ENCODE peak calls at places on chromosomes 6 and 20, in five cellular contexts. W is cardiac septum, N is kidney glomerular epithelial cell, R is ovary, P is AG08395. Y is an unnamed sample.

GRCh38 chr6:5143625-5144311 is 58.6 kb downstream of the PPP1R3G start:
- DNase-seq in W (peak; percentile 89), N (peak; percentile 52), R (peak; percentile 67), P (peak; percentile 79), Y (peak; percentile 51)

GRCh38 chr20:59525500-59526241 is 78.7 kb upstream of the PHACTR3 start:
- DNase-seq in W (no peak), N (peak; percentile 38), R (no peak), P (peak; percentile 69), Y (peak; percentile 50)

GRCh38 chr20:57513199-57513598 is 11.7 kb downstream of the CTCFL start:
- DNase-seq in W (no peak), N (no peak), R (no peak), P (no peak), Y (no peak)

GRCh38 chr6:76684881-76685280 is 612.4 kb upstream of the IMPG1 start:
- DNase-seq in W (no peak), N (no peak), R (no peak), P (no peak), Y (no peak)

GRCh38 chr6:142373268-142374089 is 71.7 kb downstream of the ADGRG6 start:
- DNase-seq in W (no peak), N (peak; percentile 49), R (no peak), P (peak; percentile 44), Y (no peak)

GRCh38 chr6:53731906-53732636 is 62.7 kb upstream of the LRRC1 start:
- DNase-seq in W (no peak), N (no peak), R (no peak), P (no peak), Y (no peak)

GRCh38 chr6:82080767-82081166 is 166.8 kb downstream of the IBTK start:
- DNase-seq in W (no peak), N (no peak), R (no peak), P (no peak), Y (no peak)

GRCh38 chr6:1438471-1438881 is 49.1 kb downstream of the FOXF2 start:
- DNase-seq in W (no peak), N (no peak), R (no peak), P (no peak), Y (no peak)

GRCh38 chr6:44045672-44046015 is 81.6 kb downstream of the MRPL14 start:
- DNase-seq in W (peak; percentile 87), N (no peak), R (no peak), P (no peak), Y (no peak)

GRCh38 chr6:96466149-96466863 is 55.3 kb upstream of the UFL1 start:
- DNase-seq in W (no peak), N (no peak), R (no peak), P (no peak), Y (no peak)

GRCh38 chr6:131212024-131212423 is 76.8 kb downstream of the AKAP7 start:
- DNase-seq in W (no peak), N (no peak), R (no peak), P (no peak), Y (no peak)

GRCh38 chr20:35773154-35773751 is 1.4 kb downstream of the PHF20 start:
- DNase-seq in W (peak; percentile 76), N (no peak), R (no peak), P (no peak), Y (no peak)

GRCh38 chr20:12395404-12396159 is 477.9 kb downstream of the BTBD3 start:
- DNase-seq in W (no peak), N (peak; percentile 54), R (no peak), P (no peak), Y (no peak)

GRCh38 chr6:163392533-163392932 is 22.0 kb upstream of the QKI start:
- DNase-seq in W (no peak), N (peak; percentile 23), R (no peak), P (peak; percentile 38), Y (no peak)

GRCh38 chr6:169766232-169766631 is 14.8 kb downstream of the ERMARD start:
- DNase-seq in W (no peak), N (no peak), R (no peak), P (no peak), Y (no peak)

GRCh38 chr20:24773751-24774201 is 175.3 kb upstream of the CST7 start:
- DNase-seq in W (no peak), N (peak; percentile 79), R (no peak), P (peak; percentile 75), Y (peak; percentile 74)

GRCh38 chr6:117288083-117288715 is 22.8 kb downstream of the VGLL2 start:
- DNase-seq in W (no peak), N (no peak), R (no peak), P (no peak), Y (no peak)

GRCh38 chr20:39117486-39117885 is 155.3 kb downstream of the DHX35 start:
- DNase-seq in W (no peak), N (peak; percentile 50), R (no peak), P (no peak), Y (peak; percentile 57)

GRCh38 chr6:166206510-166207389 is 39.1 kb upstream of the TBXT start:
- DNase-seq in W (no peak), N (no peak), R (no peak), P (no peak), Y (no peak)

GRCh38 chr6:81894286-81894685 is 141.8 kb upstream of the TENT5A start:
- DNase-seq in W (no peak), N (no peak), R (peak; percentile 22), P (peak; percentile 30), Y (no peak)

GRCh38 chr6:146917979-146918378 is 286.2 kb upstream of the STXBP5 start:
- DNase-seq in W (no peak), N (no peak), R (no peak), P (no peak), Y (no peak)

GRCh38 chr6:138250513-138251247 is 32.4 kb upstream of the PBOV1 start:
- DNase-seq in W (no peak), N (peak; percentile 67), R (peak; percentile 60), P (peak; percentile 78), Y (no peak)

GRCh38 chr6:120354452-120355098 is 979.7 kb downstream of the TBC1D32 start:
- DNase-seq in W (no peak), N (no peak), R (no peak), P (no peak), Y (no peak)

GRCh38 chr6:63456734-63457133 is 115.5 kb upstream of the LOC128125822 start:
- DNase-seq in W (no peak), N (no peak), R (no peak), P (no peak), Y (no peak)

GRCh38 chr6:132768051-132768517 is 10.4 kb upstream of the VNN2 start:
- DNase-seq in W (no peak), N (peak; percentile 14), R (no peak), P (no peak), Y (peak; percentile 5)

GRCh38 chr6:112348334-112348874 is 1.3 kb downstream of the RFPL4B start:
- DNase-seq in W (no peak), N (no peak), R (no peak), P (no peak), Y (no peak)

GRCh38 chr6:32255212-32256153 is 31.6 kb upstream of the NOTCH4 start:
- DNase-seq in W (peak; percentile 80), N (peak; percentile 87), R (peak; percentile 77), P (peak; percentile 94), Y (peak; percentile 77)

Y was measured in H54.